ENCODE peak calls at places on chromosomes 11 and 22, in five cellular contexts. M is aorta, Z is heart left ventricle, N is left ventricle myocardium inferior, G is heart right ventricle. C is an unnamed sample. For H3K36me3, the result is how much of the 10 kb centered on the place peaks cover.

GRCh38 chr11:35974878-35975578 is 31.2 kb downstream of the LDLRAD3 start:
- DNase-seq in M (no peak), Z (no peak), N (no peak), G (no peak), C (no peak)

GRCh38 chr22:46183733-46184132 is 33.4 kb downstream of the PPARA start:
- DNase-seq in M (no peak), Z (no peak), N (no peak), G (no peak), C (no peak)

GRCh38 chr22:36253523-36254490 is 874 bp downstream of the APOL1 start:
- DNase-seq in M (no peak), Z (no peak), N (no peak), G (no peak), C (peak)

GRCh38 chr11:11555228-11555627 is 66.6 kb downstream of the GALNT18 start:
- DNase-seq in M (peak), Z (no peak), N (peak), G (peak), C (no peak)

GRCh38 chr22:32764330-32765116 is 37.0 kb upstream of the TIMP3 start:
- DNase-seq in M (peak), Z (peak), N (peak), G (peak), C (peak)

GRCh38 chr22:29912605-29913398 is 29.8 kb downstream of the MTMR3 start:
- DNase-seq in M (no peak), Z (no peak), N (no peak), G (peak), C (no peak)

GRCh38 chr22:17441326-17441725 is 72.1 kb downstream of the CECR2 start:
- DNase-seq in M (no peak), Z (no peak), N (no peak), G (no peak), C (no peak)

GRCh38 chr11:81963018-81963417 is 770.6 kb downstream of the FAM181B start:
- DNase-seq in M (no peak), Z (no peak), N (no peak), G (no peak), C (no peak)

GRCh38 chr11:67303132-67303988 is at the start of gene SSH3:
- DNase-seq in M (peak), Z (peak), N (peak), G (peak), C (peak)

GRCh38 chr11:34655335-34656008 is 34.6 kb downstream of the EHF start:
- DNase-seq in M (no peak), Z (no peak), N (no peak), G (no peak), C (no peak)

GRCh38 chr22:46895753-46896152 is 133.3 kb downstream of the TBC1D22A start:
- DNase-seq in M (no peak), Z (no peak), N (no peak), G (no peak), C (peak)

GRCh38 chr22:44685384-44686056 is 16.5 kb upstream of the PRR5 start:
- DNase-seq in M (no peak), Z (no peak), N (no peak), G (no peak), C (no peak)

GRCh38 chr11:107705027-107705426 is 6.8 kb downstream of the SLN start:
- DNase-seq in M (no peak), Z (no peak), N (no peak), G (no peak), C (no peak)

GRCh38 chr11:82823635-82824614 is 76.3 kb downstream of the PRCP start:
- DNase-seq in M (no peak), Z (no peak), N (no peak), G (no peak), C (no peak)

GRCh38 chr11:130601764-130602163 is 153.3 kb downstream of the ADAMTS15 start:
- DNase-seq in M (no peak), Z (no peak), N (no peak), G (no peak), C (no peak)

GRCh38 chr11:86069408-86070086 is 663 bp upstream of the PICALM start:
- DNase-seq in M (peak), Z (no peak), N (no peak), G (peak), C (peak)

GRCh38 chr11:57476223-57476882 is 16.0 kb downstream of the RTN4RL2 start:
- DNase-seq in M (peak), Z (peak), N (peak), G (no peak), C (peak)

GRCh38 chr11:36311926-36312592 is 16.0 kb downstream of the PRR5L start:
- DNase-seq in M (no peak), Z (no peak), N (no peak), G (no peak), C (no peak)

GRCh38 chr22:29312218-29313125 is 3.0 kb downstream of the RASL10A start:
- DNase-seq in M (peak), Z (peak), N (no peak), G (no peak), C (no peak)

GRCh38 chr11:133897331-133897650 is 52.0 kb upstream of the SPATA19 start:
- DNase-seq in M (no peak), Z (no peak), N (no peak), G (no peak), C (no peak)

GRCh38 chr11:59204736-59205135 is 8.0 kb downstream of the MPEG1 start:
- DNase-seq in M (no peak), Z (no peak), N (no peak), G (no peak), C (no peak)

GRCh38 chr11:92383430-92383829 is 158.8 kb downstream of the FAT3 start:
- DNase-seq in M (no peak), Z (no peak), N (no peak), G (no peak), C (no peak)

GRCh38 chr11:102983491-102983890 is 28.0 kb upstream of the MMP13 start:
- DNase-seq in M (no peak), Z (no peak), N (no peak), G (no peak), C (no peak)

GRCh38 chr22:46569055-46569847 is 31.8 kb upstream of the CELSR1 start:
- DNase-seq in M (peak), Z (peak), N (peak), G (no peak), C (no peak)

GRCh38 chr11:124276081-124276480 is 19.9 kb downstream of the OR8G5 start:
- DNase-seq in M (no peak), Z (no peak), N (no peak), G (no peak), C (no peak)
- H3K36me3 ChIP-seq in M (under half), Z (under half), N (under half), G (under half), C (under half)

GRCh38 chr11:74100735-74101134 is 70.1 kb downstream of the C2CD3 start:
- DNase-seq in M (no peak), Z (no peak), N (no peak), G (no peak), C (no peak)

GRCh38 chr11:74100231-74100630 is 70.6 kb downstream of the C2CD3 start:
- DNase-seq in M (no peak), Z (no peak), N (no peak), G (no peak), C (no peak)

GRCh38 chr11:74094393-74094792 is 76.4 kb downstream of the C2CD3 start:
- DNase-seq in M (no peak), Z (no peak), N (no peak), G (no peak), C (no peak)

GRCh38 chr11:74092425-74092824 is 78.4 kb downstream of the C2CD3 start:
- DNase-seq in M (no peak), Z (no peak), N (no peak), G (no peak), C (no peak)

GRCh38 chr11:74097838-74098237 is 73.0 kb downstream of the C2CD3 start:
- DNase-seq in M (no peak), Z (no peak), N (no peak), G (no peak), C (no peak)
- H3K36me3 ChIP-seq in M (under half), Z (under half), N (half or more), G (under half), C (under half)

DNA sequence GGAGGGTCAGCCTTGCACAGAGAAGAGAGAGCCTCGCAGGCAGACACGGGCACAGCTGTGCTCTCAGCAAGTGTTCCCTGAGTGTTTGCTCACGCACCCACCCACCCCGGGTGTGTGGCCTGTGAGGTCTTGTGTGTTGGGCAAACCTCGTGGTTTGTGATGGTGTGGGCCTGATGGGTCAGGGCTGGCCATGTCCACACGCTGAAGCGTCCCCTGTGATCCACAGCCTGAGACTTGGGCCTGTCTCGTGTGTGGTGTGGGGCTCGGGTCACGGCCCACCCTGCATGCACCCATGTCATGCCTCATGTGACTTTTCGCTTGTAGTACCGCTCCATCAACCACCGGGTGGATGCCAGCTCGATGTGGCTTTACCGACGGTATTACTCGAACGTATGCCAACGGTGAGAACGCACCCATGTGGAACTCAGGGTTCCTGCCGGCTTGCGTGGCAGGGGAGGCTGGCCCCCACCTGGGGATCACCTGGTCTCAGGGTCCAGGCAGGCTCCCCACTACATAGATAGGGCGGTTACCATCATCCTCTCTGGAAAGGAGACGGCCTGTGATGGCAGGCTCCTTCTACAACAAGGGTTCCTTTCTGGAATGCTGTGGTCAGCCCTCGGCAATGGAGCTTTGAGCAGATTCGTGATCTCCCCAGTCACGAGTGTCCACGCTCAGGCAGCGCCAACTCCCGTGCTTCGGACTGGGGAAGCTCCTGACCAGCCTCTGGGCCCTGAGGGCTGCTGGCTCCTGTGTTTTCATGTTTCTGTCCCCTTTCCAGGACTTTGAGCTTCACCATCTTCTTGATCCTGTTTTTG is 5.9 kb downstream of the TPCN2 start:
- DNase-seq in M (no peak), Z (peak), N (no peak), G (no peak), C (no peak)
- H3K36me3 ChIP-seq in M (under half), Z (under half), N (under half), G (under half), C (under half)

GRCh38 chr11:3037945-3038271 is 19.3 kb downstream of the CARS1 start:
- DNase-seq in M (no peak), Z (no peak), N (no peak), G (no peak), C (no peak)

GRCh38 chr11:3035333-3035732 is 21.9 kb downstream of the CARS1 start:
- DNase-seq in M (no peak), Z (no peak), N (no peak), G (no peak), C (no peak)

GRCh38 chr11:3036419-3036818 is 20.8 kb downstream of the CARS1 start:
- DNase-seq in M (no peak), Z (no peak), N (no peak), G (no peak), C (no peak)

GRCh38 chr11:3040881-3041280 is 16.3 kb downstream of the CARS1 start:
- DNase-seq in M (no peak), Z (no peak), N (no peak), G (no peak), C (no peak)

DNA sequence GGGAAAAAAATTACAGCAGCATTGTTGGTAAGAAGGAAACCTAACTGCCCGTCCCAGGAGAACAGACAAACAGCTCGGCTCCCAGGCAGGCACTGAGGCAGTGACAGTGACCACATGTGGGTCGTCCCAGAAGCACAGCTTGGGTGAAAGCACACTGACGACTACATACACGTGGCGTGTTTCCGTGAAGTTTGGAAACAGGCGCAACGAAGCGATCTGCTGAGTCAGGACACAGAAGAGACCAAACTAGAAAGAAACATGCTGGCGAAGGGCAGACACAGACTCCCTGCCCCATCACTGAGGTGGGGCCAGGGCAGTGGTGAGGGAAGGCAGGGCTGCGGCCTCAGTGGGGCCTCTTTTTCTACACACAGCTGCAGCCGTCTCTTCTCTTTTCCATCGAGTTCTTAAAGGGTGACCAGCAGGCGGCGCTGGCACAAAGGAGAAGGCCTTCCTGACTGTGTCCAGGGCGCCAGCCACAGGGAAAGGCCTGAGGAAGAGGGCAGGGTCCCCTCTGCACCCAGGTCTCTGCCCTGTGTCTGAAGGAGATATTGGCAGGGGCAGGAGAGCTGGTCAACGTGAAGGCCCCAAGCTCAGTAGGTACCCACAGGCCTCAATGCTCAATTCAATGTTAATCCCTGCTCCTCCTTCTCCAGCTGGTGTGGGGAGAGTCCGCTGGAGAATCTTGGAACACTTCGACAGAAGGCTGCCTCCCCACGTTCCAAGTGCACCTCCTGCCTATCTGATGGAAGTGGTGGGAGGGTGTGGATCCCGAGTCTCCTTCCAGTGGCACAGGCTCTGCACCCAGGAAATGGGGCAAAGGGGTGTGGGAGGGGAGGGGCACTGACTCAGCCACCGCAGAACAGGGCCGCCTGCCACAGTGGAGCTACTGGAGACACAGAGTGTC is 19.9 kb downstream of the CARS1 start:
- DNase-seq in M (peak), Z (peak), N (peak), G (peak), C (peak)
- H3K36me3 ChIP-seq in M (under half), Z (under half), N (half or more), G (under half), C (half or more)

GRCh38 chr22:38313384-38313955 is 3.8 kb downstream of the CSNK1E start:
- DNase-seq in M (peak), Z (peak), N (peak), G (peak), C (peak)
- H3K36me3 ChIP-seq in M (under half), Z (under half), N (under half), G (under half), C (under half)

DNA sequence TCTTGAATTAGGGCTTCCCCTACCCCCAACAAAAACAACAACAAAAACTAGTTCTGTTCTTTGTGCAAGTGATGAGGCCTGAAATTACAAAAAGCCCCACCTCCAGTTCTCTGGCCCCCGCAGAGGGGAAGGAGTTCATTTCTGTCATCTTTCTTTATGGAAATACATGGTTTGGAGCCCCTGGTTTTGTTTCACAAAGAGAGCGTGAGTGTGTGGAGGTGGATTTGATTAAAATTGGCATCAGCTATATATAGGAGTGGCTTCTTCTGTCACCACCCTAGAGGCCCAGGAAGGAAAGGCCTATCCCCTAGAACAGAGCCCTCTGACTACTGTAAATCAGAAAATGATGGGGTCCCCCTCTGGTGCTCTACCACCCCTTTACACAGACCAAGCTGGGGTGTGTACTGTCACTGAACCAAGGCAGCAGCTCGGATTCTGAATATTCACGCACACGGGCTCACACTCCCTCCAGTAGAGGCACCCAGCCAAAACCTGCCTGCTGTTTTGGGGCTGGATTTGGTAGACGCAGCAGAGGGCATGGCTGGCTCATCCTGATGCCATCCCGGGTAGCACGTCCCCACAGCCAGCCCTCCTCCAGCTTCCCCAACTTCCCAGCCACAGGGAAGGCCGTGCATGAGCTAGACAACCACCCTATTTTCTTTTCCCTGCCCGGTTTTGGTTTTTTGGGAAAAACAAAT is 19.4 kb downstream of the RCOR2 start:
- DNase-seq in M (no peak), Z (peak), N (no peak), G (no peak), C (no peak)
- H3K36me3 ChIP-seq in M (under half), Z (under half), N (half or more), G (under half), C (under half)

DNA sequence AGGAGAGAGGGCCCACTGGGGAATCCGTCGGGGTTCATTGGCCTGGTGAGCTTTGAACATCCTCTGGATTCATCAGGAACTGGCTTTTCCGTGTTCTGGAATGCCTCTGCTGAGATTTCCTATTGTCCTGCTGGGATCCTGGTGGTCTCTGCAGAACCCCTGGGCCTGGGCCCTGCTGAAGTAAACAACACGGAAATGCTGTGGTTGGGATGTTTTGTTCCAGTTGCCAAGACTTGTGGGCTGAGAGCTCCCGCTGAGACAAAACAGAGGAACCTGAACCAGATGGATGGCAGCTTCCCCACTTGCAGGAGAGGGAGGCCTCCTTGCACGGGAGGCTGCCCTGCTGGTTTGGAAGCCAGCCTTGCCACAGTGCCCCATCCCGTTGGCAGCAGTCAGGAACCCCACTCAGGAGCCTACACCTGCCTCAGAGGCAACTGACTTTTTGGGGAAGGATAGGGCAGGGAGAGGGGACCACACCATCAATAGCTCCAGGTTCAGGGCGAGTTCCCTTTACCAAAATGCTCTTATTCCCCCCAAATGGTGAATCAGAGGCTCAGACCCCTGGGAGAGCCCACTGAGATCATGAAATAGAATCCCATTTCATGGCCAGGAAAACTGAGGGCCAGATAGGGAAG is 60.7 kb downstream of the LRRC32 start:
- DNase-seq in M (no peak), Z (peak), N (no peak), G (peak), C (no peak)
- H3K36me3 ChIP-seq in M (under half), Z (under half), N (under half), G (under half), C (under half)

DNA sequence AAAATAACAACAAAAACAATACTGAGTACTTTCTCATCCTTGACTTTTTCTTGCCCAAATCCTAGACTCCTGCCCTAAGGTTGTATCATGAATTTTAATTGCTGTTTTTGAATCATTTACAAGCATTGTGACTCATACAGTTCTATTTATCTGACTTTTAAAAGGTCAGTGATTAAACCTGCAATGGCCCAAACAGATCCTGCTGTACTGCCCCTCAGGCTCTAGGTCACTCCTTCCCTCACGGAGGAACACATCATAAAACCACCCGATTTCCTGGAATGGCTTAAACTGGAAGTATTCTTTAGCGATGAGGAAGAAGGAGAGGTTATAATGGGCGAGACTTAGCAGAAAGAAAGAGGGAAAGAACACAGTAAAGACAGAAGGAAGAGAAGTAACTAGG is 12.3 kb downstream of the ARFGAP3 start:
- DNase-seq in M (no peak), Z (no peak), N (no peak), G (no peak), C (peak)
- H3K36me3 ChIP-seq in M (under half), Z (under half), N (half or more), G (under half), C (under half)